ENCODE peak calls at places on chromosomes 3 and 15, in five cellular contexts. R, T, P, O and H are unnamed samples.

GRCh38 chr15:89664441-89664840 is 9.2 kb upstream of the KIF7 start:
- DNase-seq in R (no peak), T (no peak), P (no peak), O (no peak), H (no peak)

GRCh38 chr3:44860117-44860516 is 1.6 kb upstream of the TMEM42 start:
- DNase-seq in R (no peak), T (no peak), P (no peak), O (no peak), H (no peak)

GRCh38 chr3:12440927-12441326 is 43.4 kb upstream of the TSEN2 start:
- DNase-seq in R (no peak), T (peak; percentile 43), P (no peak), O (peak; percentile 67), H (no peak)

GRCh38 chr3:32616267-32616962 is 45.8 kb upstream of the DYNC1LI1 start:
- DNase-seq in R (no peak), T (no peak), P (no peak), O (no peak), H (no peak)

GRCh38 chr3:61668317-61668864 is 107.0 kb downstream of the PTPRG start:
- DNase-seq in R (no peak), T (no peak), P (no peak), O (no peak), H (no peak)

GRCh38 chr3:56468184-56469106 is at the start of gene ERC2:
- DNase-seq in R (no peak), T (peak; percentile 94), P (peak; percentile 47), O (peak; percentile 14), H (peak; percentile 89)

GRCh38 chr15:83472797-83473196 is 25.7 kb downstream of the SH3GL3 start:
- DNase-seq in R (no peak), T (no peak), P (no peak), O (no peak), H (no peak)

GRCh38 chr3:12908136-12908730 is 66.9 kb upstream of the RPL32 start:
- DNase-seq in R (no peak), T (no peak), P (no peak), O (no peak), H (no peak)

GRCh38 chr15:58115692-58116091 is 22.5 kb upstream of the AQP9 start:
- DNase-seq in R (no peak), T (no peak), P (no peak), O (no peak), H (no peak)
- TF ChIP-seq CTCF in R (no peak), T (peak; percentile 46), P (peak; percentile 25), O (peak; percentile 27), H (no peak)

DNA sequence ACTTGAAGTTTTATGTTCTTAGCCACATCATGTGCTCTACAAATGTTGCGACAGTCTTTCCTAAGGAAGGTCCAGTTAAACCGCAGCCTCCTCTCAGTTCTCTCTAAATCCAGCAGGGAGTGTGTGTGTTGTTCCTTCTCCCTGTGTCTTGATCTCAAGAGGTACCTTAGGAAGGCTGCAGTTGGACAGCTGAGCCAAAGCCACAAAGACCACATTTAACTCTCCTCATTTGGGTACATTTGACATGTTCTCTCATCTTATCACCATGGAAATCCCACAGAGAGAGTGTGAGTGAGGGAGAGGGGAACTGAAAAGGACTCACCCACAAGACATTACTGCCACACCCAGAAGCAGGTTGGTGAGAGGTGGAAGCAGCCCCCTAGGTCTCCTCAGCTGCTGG is 79.5 kb downstream of the CD200R1L start:
- DNase-seq in R (no peak), T (no peak), P (no peak), O (no peak), H (no peak)
- TF ChIP-seq CTCF in R (no peak), T (no peak), P (no peak), O (no peak), H (no peak)

GRCh38 chr3:79263423-79263822 is 504.4 kb downstream of the ROBO1 start:
- DNase-seq in R (no peak), T (no peak), P (no peak), O (no peak), H (no peak)

GRCh38 chr3:79268422-79268821 is 499.4 kb downstream of the ROBO1 start:
- DNase-seq in R (no peak), T (no peak), P (no peak), O (no peak), H (no peak)

GRCh38 chr3:79264892-79265291 is 502.9 kb downstream of the ROBO1 start:
- DNase-seq in R (no peak), T (no peak), P (no peak), O (no peak), H (no peak)
- TF ChIP-seq CTCF in R (no peak), T (peak; percentile 50), P (no peak), O (no peak), H (peak; percentile 32)

DNA sequence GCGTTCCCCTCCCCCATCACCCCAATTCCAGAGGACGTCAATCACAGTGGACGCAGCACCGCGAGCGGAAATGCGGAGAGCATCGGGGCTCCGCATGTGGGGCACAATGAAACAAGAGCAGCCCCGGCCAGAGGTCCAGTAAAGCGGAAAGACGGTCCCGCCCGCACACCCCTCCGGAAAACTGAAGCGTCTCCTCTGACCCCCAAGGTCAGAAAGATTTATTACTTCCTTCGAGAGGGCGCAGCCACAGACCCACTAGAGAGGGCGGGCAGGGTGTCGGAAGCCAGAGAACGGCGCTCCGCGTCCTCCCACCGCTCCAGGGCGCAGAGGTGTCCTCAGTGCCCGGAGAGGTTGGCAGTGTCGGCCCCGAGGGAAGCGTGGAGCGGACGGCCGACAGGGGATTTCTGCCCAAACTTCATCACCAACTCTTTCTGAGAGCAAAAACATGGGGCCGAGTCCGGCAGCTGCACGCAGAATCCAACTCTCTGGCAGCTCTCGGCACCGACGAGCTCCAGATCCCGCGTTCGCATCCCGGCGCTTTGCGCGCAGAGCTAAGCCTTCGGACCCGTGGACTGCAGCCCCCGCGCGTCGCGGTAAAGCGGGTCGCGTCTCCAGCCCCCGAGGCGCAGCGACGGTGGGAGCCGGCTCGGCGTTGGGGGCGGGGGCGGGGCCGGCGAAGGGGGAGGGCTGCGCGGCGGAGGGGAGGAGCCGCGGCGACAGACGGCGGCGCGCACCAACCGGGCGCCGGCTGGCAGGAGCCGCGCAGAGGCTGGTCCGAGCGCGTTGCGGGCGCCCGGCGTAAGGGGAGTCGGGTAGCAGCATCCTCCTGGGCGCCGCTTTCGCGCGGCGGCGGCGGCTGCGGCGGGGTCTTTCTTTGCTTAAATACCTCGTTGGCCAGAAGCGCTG is at the start of gene CHST2:
- DNase-seq in R (peak; percentile 42), T (peak; percentile 83), P (peak; percentile 74), O (peak; percentile 45), H (peak; percentile 79)
- TF ChIP-seq CTCF in R (no peak), T (peak; percentile 14), P (peak; percentile 7), O (no peak), H (no peak)

DNA sequence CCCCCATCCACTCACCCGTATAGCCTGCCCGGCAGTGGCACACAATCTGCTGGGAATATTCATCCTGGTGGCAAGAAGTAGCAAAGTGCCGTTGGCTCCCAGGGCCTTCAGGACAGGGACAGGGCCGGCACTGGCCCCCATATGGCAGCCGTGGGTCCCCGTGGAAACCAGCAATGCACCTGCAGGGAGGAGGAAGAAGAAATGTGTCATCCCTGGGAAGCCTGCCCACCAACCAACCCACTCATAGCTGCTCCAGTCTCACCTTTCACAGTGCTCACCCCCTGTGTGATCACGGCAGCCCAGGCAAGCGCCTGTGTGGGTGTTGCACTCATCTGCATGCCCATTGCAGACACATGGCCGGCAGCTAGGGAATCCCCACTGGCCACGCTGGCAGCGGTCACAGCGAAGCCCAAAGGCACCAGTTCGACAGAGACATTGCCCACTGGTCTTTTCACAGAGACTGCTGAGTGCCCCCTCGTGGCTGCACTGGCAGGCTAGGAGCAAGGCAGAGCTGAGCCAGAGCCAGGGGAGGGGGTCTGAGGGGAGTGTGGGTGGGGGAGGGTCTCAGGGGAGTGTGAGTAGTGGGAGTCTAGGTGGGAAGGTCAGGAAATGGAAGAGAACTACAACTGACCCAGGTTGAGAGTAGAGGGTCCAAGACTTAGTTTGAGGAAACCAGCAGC is 4.5 kb upstream of the USP19 start:
- DNase-seq in R (no peak), T (no peak), P (no peak), O (no peak), H (no peak)
- TF ChIP-seq CTCF in R (no peak), T (peak; percentile 30), P (no peak), O (no peak), H (no peak)

DNA sequence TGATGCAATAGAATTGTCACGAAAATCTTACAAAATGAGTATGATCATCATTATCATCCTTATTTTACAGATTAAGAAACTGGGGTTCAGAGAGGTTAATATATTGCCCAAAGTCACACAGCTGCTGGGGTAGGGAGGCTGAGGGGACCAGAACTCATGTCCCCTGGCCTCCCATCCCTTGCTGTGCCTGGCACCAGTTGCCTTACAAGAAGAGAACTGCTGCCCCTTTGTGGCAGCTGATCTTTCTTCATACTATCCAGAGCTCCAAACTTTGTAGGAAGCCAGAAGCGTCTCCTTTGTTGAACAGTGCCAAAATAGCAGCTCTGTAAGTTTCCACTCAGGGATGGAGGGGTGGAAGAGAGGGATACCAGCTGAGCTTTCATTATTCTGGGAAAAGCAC is 236.8 kb upstream of the TBC1D5 start:
- DNase-seq in R (no peak), T (no peak), P (no peak), O (no peak), H (peak; percentile 10)
- TF ChIP-seq CTCF in R (no peak), T (peak; percentile 28), P (no peak), O (no peak), H (no peak)